ENCODE peak calls at places on chromosomes 2 and 18, in five cellular contexts. T is testis, C is ovary, X is body of pancreas, D is thyroid gland. P is an unnamed sample.
A peak's percentile ranks its signal among the peaks of the same experiment; 100 is the strongest.

GRCh38 chr18:37489011-37489410 is 76.6 kb downstream of the CELF4 start:
- DNase-seq in D (no peak), T (no peak), C (no peak), X (no peak), P (no peak)

GRCh38 chr2:174611006-174611405 is 13.4 kb upstream of the WIPF1 start:
- DNase-seq in T (no peak), C (no peak), D (no peak), X (no peak), P (no peak)

GRCh38 chr18:47151457-47151856 is 1.2 kb upstream of the HDHD2 start:
- DNase-seq in C (no peak), D (no peak), T (no peak), X (no peak), P (no peak)

GRCh38 chr2:201827621-201828020 is 21.3 kb downstream of the CDK15 start:
- DNase-seq in D (no peak), C (no peak), X (no peak), T (no peak), P (no peak)

GRCh38 chr2:180670302-180671003 is 310.0 kb upstream of the UBE2E3 start:
- DNase-seq in C (no peak), T (no peak), X (no peak), D (no peak), P (no peak)

GRCh38 chr2:167355796-167356195 is 467.5 kb downstream of the XIRP2 start:
- DNase-seq in D (no peak), C (no peak), T (no peak), X (no peak), P (no peak)

GRCh38 chr2:208252766-208253492 is 1.9 kb downstream of the IDH1 start:
- DNase-seq in C (no peak), D (no peak), T (no peak), X (no peak), P (no peak)

GRCh38 chr2:16257001-16257724 is 316.8 kb downstream of the MYCN start:
- DNase-seq in D (peak; percentile 71), C (no peak), X (peak; percentile 17), T (no peak), P (peak; percentile 100)

GRCh38 chr2:126788113-126788512 is 110.6 kb upstream of the TEX51 start:
- DNase-seq in D (no peak), X (no peak), T (no peak), C (no peak), P (no peak)

GRCh38 chr18:36419913-36420531 is 122.5 kb downstream of the FHOD3 start:
- DNase-seq in C (no peak), X (no peak), T (no peak), D (no peak), P (no peak)

GRCh38 chr2:222950886-222951285 is 90.0 kb downstream of the ACSL3 start:
- DNase-seq in D (no peak), C (no peak), X (no peak), T (no peak), P (no peak)

GRCh38 chr18:23539911-23540475 is 36.7 kb downstream of the RMC1 start:
- DNase-seq in D (no peak), T (no peak), X (no peak), C (no peak), P (no peak)

GRCh38 chr18:22813648-22814328 is 119.3 kb upstream of the RBBP8 start:
- DNase-seq in D (no peak), C (no peak), X (peak; percentile 16), T (no peak), P (peak; percentile 8)

GRCh38 chr18:36534154-36534688 is 236.7 kb downstream of the FHOD3 start:
- DNase-seq in X (no peak), C (no peak), D (no peak), T (no peak), P (no peak)

GRCh38 chr2:109614715-109615636 is 812 bp downstream of the SOWAHC start:
- DNase-seq in X (peak; percentile 23), D (peak; percentile 52), T (peak; percentile 34), C (peak; percentile 56), P (peak; percentile 3)

GRCh38 chr2:675460-675859 is 1.7 kb downstream of the TMEM18 start:
- DNase-seq in C (peak; percentile 54), X (no peak), T (no peak), D (no peak), P (no peak)

GRCh38 chr2:27980242-27980641 is 89.7 kb downstream of the BABAM2 start:
- DNase-seq in X (no peak), C (no peak), D (no peak), T (no peak), P (no peak)

GRCh38 chr2:7701807-7702206 is 784.6 kb downstream of the RNF144A start:
- DNase-seq in T (no peak), D (no peak), C (no peak), X (no peak), P (no peak)

GRCh38 chr2:28640263-28640907 is 111.2 kb upstream of the PPP1CB start:
- DNase-seq in X (no peak), T (no peak), C (no peak), D (no peak), P (no peak)

GRCh38 chr2:109102588-109103233 is 26.3 kb upstream of the SH3RF3 start:
- DNase-seq in C (no peak), D (no peak), X (no peak), T (no peak), P (no peak)

GRCh38 chr2:112061840-112062239 is 6.8 kb downstream of the TMEM87B start:
- DNase-seq in T (no peak), X (no peak), D (no peak), C (no peak), P (no peak)

GRCh38 chr18:12657048-12657848 is 659 bp downstream of the SPIRE1 start:
- DNase-seq in T (peak; percentile 47), X (peak; percentile 48), C (peak; percentile 62), D (peak; percentile 35), P (peak; percentile 35)

GRCh38 chr2:101759162-101759561 is 61.7 kb downstream of the MAP4K4 start:
- DNase-seq in T (no peak), D (no peak), C (no peak), X (no peak), P (no peak)

GRCh38 chr2:207815254-207815653 is 45.5 kb upstream of the FZD5 start:
- DNase-seq in T (no peak), X (no peak), C (no peak), D (no peak), P (no peak)

GRCh38 chr2:179243046-179243445 is 21.6 kb downstream of the SESTD1 start:
- DNase-seq in D (no peak), C (no peak), X (no peak), T (no peak), P (no peak)

GRCh38 chr2:229927817-229928321 is 5.6 kb downstream of the FBXO36 start:
- DNase-seq in X (no peak), C (no peak), T (no peak), D (no peak), P (no peak)

GRCh38 chr2:64220906-64221659 is 76.9 kb upstream of the PELI1 start:
- DNase-seq in D (no peak), X (no peak), C (no peak), T (no peak), P (no peak)
- H3K4me1 ChIP-seq in D (no peaks in the 10 kb centered on the region), X (peaks cover 19% of the 10 kb centered on the region), C (no peaks in the 10 kb centered on the region), T (peaks cover 37% of the 10 kb centered on the region), P (no peaks in the 10 kb centered on the region)

GRCh38 chr2:36459725-36460137 is 104.2 kb downstream of the CRIM1 start:
- DNase-seq in D (peak; percentile 70), C (no peak), T (peak; percentile 37), X (peak; percentile 23), P (no peak)
- TF ChIP-seq CTCF in D (peak; percentile 67), C (no peak), T (peak; percentile 27), X (peak; percentile 33), P (peak; percentile 26)

GRCh38 chr2:64992990-64993389 is 3.8 kb downstream of the SLC1A4 start:
- DNase-seq in T (no peak), X (peak; percentile 49), D (no peak), C (no peak), P (no peak)
- H3K27me3 ChIP-seq in T (no peaks in the 10 kb centered on the region), X (no peaks in the 10 kb centered on the region), D (no peaks in the 10 kb centered on the region), C (no peaks in the 10 kb centered on the region), P (peaks cover 3% of the 10 kb centered on the region)

GRCh38 chr18:8611916-8612576 is 2.8 kb downstream of the RAB12 start:
- DNase-seq in D (no peak), X (no peak), T (no peak), C (no peak), P (no peak)

GRCh38 chr18:8614875-8615274 is 5.6 kb downstream of the RAB12 start:
- DNase-seq in T (no peak), C (no peak), X (no peak), D (no peak), P (no peak)

GRCh38 chr18:8616026-8616401 is 6.8 kb downstream of the RAB12 start:
- DNase-seq in C (no peak), T (no peak), X (no peak), D (no peak), P (no peak)

GRCh38 chr18:8617907-8618306 is 8.7 kb downstream of the RAB12 start:
- DNase-seq in X (no peak), T (no peak), D (no peak), C (no peak), P (no peak)

DNA sequence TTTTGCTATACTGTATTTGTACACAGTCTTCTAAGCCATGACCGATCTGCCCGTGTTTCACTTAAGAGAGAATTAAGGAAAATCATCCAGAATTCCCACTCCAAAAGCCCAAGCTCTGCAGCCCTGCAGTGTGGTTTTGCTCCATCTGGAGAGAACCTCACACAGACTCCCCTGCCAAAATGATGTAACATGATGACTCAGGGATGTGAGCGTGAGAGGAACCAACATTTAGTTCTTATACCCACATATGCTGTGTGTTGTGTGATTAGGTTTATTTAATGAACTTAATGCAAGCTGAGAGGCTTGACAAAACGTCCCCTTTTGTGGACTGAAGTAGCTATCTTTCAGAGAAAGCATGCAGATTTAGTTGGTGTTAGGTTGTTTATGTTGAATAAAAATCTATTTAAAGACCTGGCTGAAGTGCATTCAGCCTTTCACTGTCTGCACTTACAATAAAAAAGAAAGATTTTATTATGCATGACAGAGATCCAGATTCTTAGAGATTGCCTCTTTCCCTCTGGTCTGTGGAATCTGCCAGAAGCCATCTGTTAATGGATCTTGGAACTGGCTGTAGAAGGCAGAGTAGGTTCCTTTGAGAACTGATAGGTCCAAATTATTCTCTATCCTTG is 6.3 kb downstream of the RAB12 start:
- DNase-seq in C (no peak), D (no peak), T (peak; percentile 31), X (no peak), P (peak; percentile 8)
- H3K4me1 ChIP-seq in C (peaks cover 24% of the 10 kb centered on the region), D (peaks cover 23% of the 10 kb centered on the region), T (peaks cover 29% of the 10 kb centered on the region), X (peaks cover 22% of the 10 kb centered on the region), P (no peaks in the 10 kb centered on the region)

GRCh38 chr2:160042054-160042453 is 20.4 kb downstream of the PLA2R1 start:
- DNase-seq in C (no peak), X (no peak), T (no peak), D (no peak), P (no peak)

GRCh38 chr2:160045703-160046210 is 16.7 kb downstream of the PLA2R1 start:
- DNase-seq in T (no peak), X (no peak), C (no peak), D (no peak), P (no peak)

GRCh38 chr2:160041091-160041490 is 21.3 kb downstream of the PLA2R1 start:
- DNase-seq in C (no peak), X (no peak), D (no peak), T (no peak), P (no peak)

GRCh38 chr2:160043265-160043664 is 19.1 kb downstream of the PLA2R1 start:
- DNase-seq in T (no peak), D (no peak), X (no peak), C (no peak), P (no peak)

GRCh38 chr2:160044728-160045127 is 17.7 kb downstream of the PLA2R1 start:
- DNase-seq in X (no peak), T (no peak), C (no peak), D (no peak), P (no peak)
- TF ChIP-seq CTCF in X (no peak), T (no peak), C (no peak), D (no peak), P (no peak)

GRCh38 chr2:176089843-176090395 is 2.6 kb upstream of the HOXD13 start:
- DNase-seq in X (no peak), T (no peak), C (no peak), D (no peak), P (no peak)
- H3K27me3 ChIP-seq in X (peaks cover 78% of the 10 kb centered on the region), T (no peaks in the 10 kb centered on the region), C (peaks cover 12% of the 10 kb centered on the region), D (peaks cover 90% of the 10 kb centered on the region), P (peaks cover 98% of the 10 kb centered on the region)

P was measured in BE2C.